ENCODE peak calls at places on chromosomes 7 and 10, in four cellular contexts. V is thoracic aorta, U is cardiac muscle cell, F is brain microvascular endothelial cell. L is an unnamed sample.

GRCh38 chr10:57815926-57816325 is 451.8 kb downstream of the IPMK start:
- DNase-seq in U (no peak), F (no peak), V (no peak), L (no peak)

GRCh38 chr10:69418052-69418752 is 1.5 kb upstream of the TACR2 start:
- DNase-seq in U (no peak), F (no peak), V (no peak), L (no peak)

GRCh38 chr10:127552446-127552845 is 3.3 kb downstream of the NPS start:
- DNase-seq in F (no peak), V (no peak), U (no peak), L (no peak)

GRCh38 chr7:30136339-30136738 is 1.6 kb downstream of the MTURN start:
- DNase-seq in F (no peak), U (no peak), V (no peak), L (no peak)

GRCh38 chr7:127239814-127240213 is 12.9 kb downstream of the GRM8 start:
- DNase-seq in V (no peak), U (no peak), F (no peak), L (no peak)

GRCh38 chr10:3889961-3890522 is 105.0 kb upstream of the KLF6 start:
- DNase-seq in F (peak; percentile 93), U (peak; percentile 43), V (no peak), L (no peak)

GRCh38 chr7:89775459-89775858 is 378.8 kb upstream of the STEAP1 start:
- DNase-seq in F (no peak), U (no peak), V (no peak), L (no peak)

GRCh38 chr7:503046-503574 is 16.5 kb downstream of the PDGFA start:
- DNase-seq in U (no peak), V (no peak), F (no peak), L (no peak)

GRCh38 chr7:43604251-43604650 is 21.3 kb downstream of the STK17A start:
- DNase-seq in V (no peak), U (no peak), F (no peak), L (no peak)

GRCh38 chr10:111996103-111996502 is 187.5 kb downstream of the GPAM start:
- DNase-seq in U (no peak), F (no peak), V (no peak), L (no peak)

GRCh38 chr10:116431598-116431997 is 4.0 kb downstream of the PNLIPRP3 start:
- DNase-seq in F (no peak), U (no peak), V (no peak), L (no peak)

GRCh38 chr7:143188994-143189393 is 5.8 kb downstream of the TAS2R39 start:
- DNase-seq in U (no peak), V (no peak), F (no peak), L (no peak)

GRCh38 chr10:87761153-87761552 is 56.9 kb downstream of the ATAD1 start:
- DNase-seq in F (no peak), U (peak; percentile 77), V (no peak), L (no peak)

GRCh38 chr10:21919906-21920305 is 83.6 kb downstream of the DNAJC1 start:
- DNase-seq in U (peak; percentile 18), F (no peak), V (no peak), L (no peak)

GRCh38 chr10:131816941-131817700 is 83.7 kb upstream of the PPP2R2D start:
- DNase-seq in F (no peak), V (no peak), U (no peak), L (no peak)

GRCh38 chr7:1124164-1124563 is 35.8 kb downstream of the ZFAND2A start:
- DNase-seq in F (no peak), V (no peak), U (no peak), L (no peak)

GRCh38 chr10:108544500-108545120 is 1378.7 kb downstream of the XPNPEP1 start:
- DNase-seq in U (peak; percentile 70), V (no peak), F (peak; percentile 34), L (no peak)

GRCh38 chr10:89679986-89680385 is 21.4 kb upstream of the KIF20B start:
- DNase-seq in U (no peak), F (no peak), V (no peak), L (no peak)

GRCh38 chr10:95333997-95334792 is 43.4 kb upstream of the PDLIM1 start:
- DNase-seq in U (peak; percentile 98), V (peak; percentile 89), F (peak; percentile 95), L (peak; percentile 66)

GRCh38 chr10:98374176-98374969 is 40.6 kb downstream of the PYROXD2 start:
- DNase-seq in V (no peak), U (peak; percentile 59), F (peak; percentile 67), L (peak; percentile 44)

DNA sequence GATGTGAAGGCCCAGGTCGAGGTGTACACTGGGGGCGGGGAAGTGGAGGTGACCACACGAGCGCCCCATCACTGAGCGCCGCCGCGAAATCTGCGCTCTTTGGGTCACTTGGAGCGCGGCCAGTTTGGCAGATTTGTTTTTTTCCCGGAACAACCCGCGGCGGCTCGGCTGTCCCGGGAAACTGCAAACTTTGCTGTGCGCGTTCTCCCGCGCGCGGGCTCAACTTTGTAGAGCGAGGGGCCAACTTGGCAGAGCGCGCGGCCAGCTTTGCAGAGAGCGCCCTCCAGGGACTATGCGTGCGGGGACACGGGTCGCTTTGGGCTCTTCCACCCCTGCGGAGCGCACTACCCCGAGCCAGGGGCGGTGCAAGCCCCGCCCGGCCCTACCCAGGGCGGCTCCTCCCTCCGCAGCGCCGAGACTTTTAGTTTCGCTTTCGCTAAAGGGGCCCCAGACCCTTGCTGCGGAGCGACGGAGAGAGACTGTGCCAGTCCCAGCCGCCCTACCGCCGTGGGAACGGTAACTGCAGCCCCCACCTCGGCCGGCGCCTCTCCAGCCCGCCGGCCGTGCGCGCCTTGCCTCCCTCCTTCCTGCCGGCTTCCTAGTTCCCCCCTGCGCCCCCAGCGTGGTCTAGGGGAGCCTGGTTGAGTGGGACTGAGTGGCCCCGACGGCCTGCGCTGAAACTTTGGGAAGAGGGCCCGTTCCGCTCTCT is at the start of gene CASP7:
- DNase-seq in U (peak; percentile 80), V (peak; percentile 11), F (peak; percentile 56), L (peak; percentile 34)
- TF ChIP-seq CTCF in U (no peak), V (no peak), F (peak; percentile 30), L (no peak)

GRCh38 chr7:96322847-96323461 is 1.1 kb upstream of the SLC25A13 start:
- DNase-seq in F (no peak), V (no peak), U (no peak), L (no peak)
- H3K4me3 ChIP-seq in F (no peak overlapping the region), V (no peak overlapping the region), U (no peak overlapping the region), L (no peak overlapping the region)

GRCh38 chr7:140005754-140006503 is 56.8 kb downstream of the PARP12 start:
- DNase-seq in F (peak; percentile 52), V (no peak), U (peak; percentile 64), L (no peak)
- TF ChIP-seq CTCF in F (peak; percentile 80), V (no peak), U (peak; percentile 69), L (peak; percentile 44)

GRCh38 chr7:151008511-151009323 is 15.6 kb downstream of the ATG9B start:
- DNase-seq in U (peak; percentile 76), F (no peak), V (no peak), L (no peak)
- H3K4me3 ChIP-seq in U (no peak overlapping the region), F (peak overlapping the region; percentile 2), V (peak overlapping the region; percentile 22), L (peak overlapping the region; percentile 5)

DNA sequence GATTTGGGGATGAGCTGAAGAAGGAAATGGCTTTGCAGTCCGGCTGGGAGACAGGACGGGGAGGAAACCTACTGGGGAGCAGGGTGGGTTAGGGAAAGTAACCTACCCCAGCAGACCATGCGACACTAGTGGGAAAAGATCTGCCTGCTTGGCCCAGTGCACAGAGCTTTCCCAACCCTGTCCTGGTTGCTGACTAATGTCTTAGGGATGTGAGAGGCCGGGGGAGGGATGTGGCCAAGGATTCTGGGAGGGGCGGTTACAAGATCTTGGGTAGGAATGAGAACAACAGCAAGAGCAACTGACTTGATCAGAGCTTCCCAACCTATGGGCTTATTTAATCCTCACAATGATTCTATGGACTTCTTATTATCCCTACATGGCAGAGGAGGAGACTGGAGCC is 24.0 kb upstream of the EIF5AL1 start:
- DNase-seq in F (peak; percentile 92), U (peak; percentile 95), V (peak; percentile 43), L (peak; percentile 78)
- TF ChIP-seq CTCF in F (no peak), U (no peak), V (no peak), L (no peak)

GRCh38 chr10:79230563-79231249 is 116.6 kb upstream of the PPIF start:
- DNase-seq in F (no peak), U (no peak), V (no peak), L (no peak)
- H3K4me3 ChIP-seq in F (no peak overlapping the region), U (no peak overlapping the region), V (no peak overlapping the region), L (no peak overlapping the region)

DNA sequence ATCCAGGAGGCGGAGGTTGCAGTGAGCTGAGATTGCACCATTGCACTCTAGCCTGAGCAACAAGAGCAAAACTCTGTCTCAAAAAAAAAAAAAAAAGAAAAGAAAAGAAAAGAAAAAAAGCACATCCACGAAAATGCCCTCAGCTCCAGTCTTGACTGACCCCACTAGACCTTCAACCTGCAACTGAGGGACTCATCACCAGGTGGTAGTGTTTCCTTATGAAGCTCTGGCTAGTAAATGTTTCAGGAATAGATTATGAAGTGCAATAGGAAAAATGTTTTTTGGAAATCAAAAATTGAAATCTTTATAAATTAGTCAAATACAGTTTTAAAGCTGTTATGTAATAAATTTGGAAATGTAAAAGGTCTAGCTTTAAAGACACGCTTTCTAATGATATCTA is 22.4 kb downstream of the TLL2 start:
- DNase-seq in U (no peak), F (no peak), V (no peak), L (no peak)
- TF ChIP-seq CTCF in U (no peak), F (peak; percentile 25), V (no peak), L (peak; percentile 15)

DNA sequence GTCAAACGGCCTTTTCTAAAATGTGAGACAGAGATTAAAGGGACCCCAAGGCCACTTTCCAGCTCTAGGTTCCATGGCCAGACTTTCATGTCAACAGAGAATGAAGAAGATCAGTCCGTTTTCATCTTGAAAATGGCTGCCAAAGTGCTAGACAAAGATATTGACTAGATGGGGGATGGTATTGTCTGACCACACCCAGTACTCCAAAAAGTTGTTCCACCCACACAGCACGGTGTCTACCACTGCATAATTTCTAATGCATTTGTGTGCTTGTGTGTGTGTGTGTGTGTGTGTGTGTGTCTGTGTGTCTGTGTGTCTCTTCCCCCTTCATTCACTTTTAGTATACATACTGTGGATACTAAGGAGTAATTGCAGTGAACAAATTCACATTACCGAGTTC is 1.3 kb downstream of the COL1A2 start:
- DNase-seq in V (no peak), F (peak; percentile 68), U (peak; percentile 87), L (peak; percentile 45)
- H3K4me3 ChIP-seq in V (peak overlapping the region; percentile 74), F (peak overlapping the region; percentile 94), U (no peak overlapping the region), L (peak overlapping the region; percentile 96)

DNA sequence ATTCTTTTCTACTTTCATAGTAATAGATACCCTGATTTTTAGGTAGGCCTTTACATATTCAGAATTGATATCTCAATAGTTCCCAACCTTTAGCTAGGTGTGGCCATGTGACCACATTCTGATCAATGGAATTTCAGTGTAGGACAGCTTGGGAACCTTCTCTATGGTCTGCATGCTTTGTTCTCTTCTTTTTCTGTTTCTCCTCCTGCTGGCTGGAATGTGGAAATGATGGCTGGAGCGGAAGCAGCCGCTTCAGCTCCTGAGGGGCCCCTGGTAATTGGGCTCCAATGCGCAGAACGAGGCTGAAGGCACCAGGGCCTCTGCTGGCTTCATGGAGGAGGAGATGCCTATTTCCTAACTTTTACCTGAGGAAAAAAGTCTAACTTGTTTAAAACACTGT is 152.6 kb downstream of the ZMYND11 start:
- DNase-seq in V (no peak), U (no peak), F (no peak), L (no peak)
- TF ChIP-seq CTCF in V (peak; percentile 14), U (peak; percentile 25), F (peak; percentile 61), L (peak; percentile 57)

GRCh38 chr7:32660936-32661335 is 165.6 kb downstream of the AVL9 start:
- DNase-seq in V (no peak), U (peak; percentile 13), F (no peak), L (no peak)
- H3K4me3 ChIP-seq in V (no peak overlapping the region), U (no peak overlapping the region), F (no peak overlapping the region), L (no peak overlapping the region)

L was measured in AG04450.